ENCODE peak calls at places on chromosomes 2 and 18, in ten cellular contexts. S, J, N, M, Q, B, X, H, C and G are unnamed samples.

GRCh38 chr2:234950730-234951385 is 959 bp upstream of the SH3BP4 start:
- DNase-seq in Q (no peak), H (no peak), N (no peak), J (no peak), X (no peak), S (no peak), C (no peak), M (no peak), B (peak), G (no peak)

GRCh38 chr18:59516356-59517155 is 157.5 kb upstream of the LMAN1 start:
- DNase-seq in J (no peak), Q (peak), C (no peak), B (no peak), X (no peak), H (no peak), M (no peak), N (no peak), S (no peak), G (no peak)

GRCh38 chr18:46133534-46133933 is 29.3 kb downstream of the HAUS1 start:
- DNase-seq in B (no peak), J (no peak), X (no peak), H (no peak), N (no peak), Q (no peak), M (no peak), S (no peak), C (no peak), G (no peak)

GRCh38 chr2:43405829-43406228 is 179.4 kb upstream of the ZFP36L2 start:
- DNase-seq in N (peak), H (no peak), B (no peak), C (no peak), X (no peak), M (no peak), Q (no peak), J (peak), S (no peak), G (no peak)

GRCh38 chr2:149989447-149990063 is 402.0 kb upstream of the MMADHC start:
- DNase-seq in S (no peak), M (no peak), Q (peak), X (no peak), H (no peak), N (no peak), B (no peak), J (no peak), C (no peak), G (no peak)

GRCh38 chr2:55419236-55419513 is 481 bp downstream of the CCDC88A start:
- DNase-seq in J (peak), H (no peak), C (no peak), Q (peak), S (peak), N (no peak), X (no peak), M (no peak), B (no peak), G (no peak)

GRCh38 chr18:24064701-24065100 is 50.1 kb downstream of the TTC39C start:
- DNase-seq in H (no peak), N (no peak), S (no peak), B (no peak), Q (no peak), C (no peak), J (no peak), M (no peak), X (no peak), G (no peak)

GRCh38 chr2:174153757-174154680 is 94.3 kb downstream of the OLA1 start:
- DNase-seq in J (no peak), N (peak), B (no peak), M (no peak), C (no peak), S (no peak), H (no peak), Q (no peak), X (no peak), G (no peak)

GRCh38 chr2:177078843-177079242 is 133.8 kb upstream of the HNRNPA3 start:
- DNase-seq in S (no peak), N (no peak), J (no peak), H (no peak), X (no peak), C (no peak), M (no peak), B (no peak), Q (no peak), G (no peak)

GRCh38 chr2:42835577-42836371 is 43.4 kb upstream of the HAAO start:
- DNase-seq in X (no peak), J (no peak), M (no peak), S (no peak), B (peak), H (no peak), C (peak), N (peak), Q (peak), G (no peak)

GRCh38 chr2:228847684-228848083 is 423.4 kb downstream of the PID1 start:
- DNase-seq in N (no peak), S (no peak), J (no peak), M (no peak), H (no peak), X (no peak), Q (no peak), B (no peak), C (no peak), G (no peak)

GRCh38 chr2:211928186-211928585 is 610.4 kb downstream of the ERBB4 start:
- DNase-seq in Q (no peak), S (no peak), C (no peak), N (no peak), M (no peak), H (no peak), B (no peak), X (no peak), J (no peak), G (no peak)

GRCh38 chr2:160429248-160430000 is 64.2 kb downstream of the RBMS1 start:
- DNase-seq in M (no peak), C (no peak), X (no peak), S (no peak), Q (no peak), B (no peak), N (peak), J (no peak), H (no peak), G (no peak)

GRCh38 chr2:162579169-162579568 is 235.2 kb downstream of the GCA start:
- DNase-seq in N (no peak), Q (no peak), B (no peak), M (no peak), X (no peak), C (no peak), S (no peak), J (no peak), H (no peak), G (no peak)

GRCh38 chr2:59259913-59260312 is 1018.8 kb upstream of the FANCL start:
- DNase-seq in S (no peak), N (no peak), B (no peak), C (no peak), Q (no peak), J (no peak), M (peak), H (no peak), X (no peak), G (no peak)

GRCh38 chr2:42223822-42224268 is 54.7 kb downstream of the EML4 start:
- DNase-seq in Q (no peak), B (no peak), N (no peak), C (no peak), X (no peak), M (no peak), H (no peak), S (no peak), J (no peak), G (no peak)

GRCh38 chr2:85905187-85905666 is 16.4 kb upstream of the ST3GAL5 start:
- DNase-seq in M (no peak), H (no peak), X (no peak), J (no peak), N (no peak), Q (no peak), S (no peak), C (no peak), B (no peak), G (no peak)

GRCh38 chr2:213080969-213081617 is 70.3 kb downstream of the IKZF2 start:
- DNase-seq in C (no peak), J (no peak), M (no peak), S (no peak), X (no peak), N (no peak), B (no peak), H (no peak), Q (no peak), G (no peak)

DNA sequence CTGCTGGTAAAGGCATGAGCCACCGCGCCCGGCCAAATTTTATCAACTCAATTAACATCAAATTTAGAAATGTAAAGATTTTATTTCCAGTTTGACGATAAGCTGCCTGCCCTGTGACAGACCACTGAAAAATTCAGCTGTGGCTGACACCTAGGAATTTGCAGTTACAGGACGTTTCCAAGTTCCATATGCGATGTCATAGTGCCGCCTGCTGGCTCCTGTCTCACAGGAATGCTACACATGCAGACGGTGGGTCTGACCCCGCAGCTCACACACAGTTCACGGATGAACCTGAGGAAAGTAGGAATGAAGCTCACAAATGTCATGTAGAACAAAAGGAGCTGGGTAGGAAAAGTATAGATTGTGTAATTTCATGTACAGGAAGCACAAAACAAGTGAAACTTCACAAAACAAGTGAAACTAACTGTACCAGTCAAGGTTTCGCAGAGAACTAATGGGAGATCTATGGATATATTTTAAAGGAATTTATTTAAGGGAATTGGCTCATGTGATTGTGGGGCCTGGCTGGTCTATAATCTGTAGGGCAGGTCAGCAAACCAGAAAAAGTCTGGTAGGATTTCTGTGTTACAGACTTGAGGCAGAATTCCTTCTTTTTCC is 13.2 kb upstream of the SEH1L start:
- DNase-seq in Q (peak), N (peak), J (peak), X (peak), C (peak), H (peak), M (peak), B (peak), S (peak), G (no peak)
- TF ChIP-seq CTCF in Q (peak), N (peak), J (peak), X (peak), C (peak), H (peak), M (peak), B (peak), S (peak), G (peak)

GRCh38 chr2:120904379-120904778 is 168.7 kb downstream of the GLI2 start:
- DNase-seq in B (no peak), M (no peak), C (no peak), S (no peak), Q (no peak), J (no peak), N (no peak), X (no peak), H (no peak), G (no peak)
- TF ChIP-seq CTCF in B (no peak), M (no peak), C (no peak), S (no peak), Q (no peak), J (no peak), N (no peak), X (no peak), H (no peak), G (no peak)

DNA sequence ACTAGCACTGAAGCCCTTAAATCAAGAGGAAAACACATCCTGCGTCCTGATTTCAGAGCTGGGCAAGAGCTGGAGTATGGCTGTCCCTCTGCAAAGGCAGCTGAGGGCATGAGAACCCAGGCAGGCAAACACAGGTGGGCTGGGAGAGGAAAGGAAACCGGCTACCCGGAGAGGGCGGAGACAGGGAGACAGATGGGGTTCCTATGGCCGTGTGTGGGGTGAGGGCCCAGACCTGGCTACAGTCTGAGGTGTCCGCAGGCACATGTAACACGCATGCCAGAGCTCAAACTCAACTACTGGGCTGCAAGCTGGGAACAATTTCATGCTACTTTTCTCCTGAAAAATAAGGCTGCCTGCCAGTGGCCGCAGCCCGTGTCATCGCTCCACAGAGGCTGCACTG is 2.7 kb downstream of the COPS9 start:
- DNase-seq in N (no peak), S (no peak), H (no peak), M (no peak), C (peak), Q (no peak), X (peak), B (peak), J (no peak), G (peak)
- TF ChIP-seq CTCF in N (no peak), S (no peak), H (no peak), M (no peak), C (no peak), Q (no peak), X (no peak), B (no peak), J (no peak), G (no peak)

GRCh38 chr2:66574701-66575624 is 140.0 kb downstream of the MEIS1 start:
- DNase-seq in M (peak), C (no peak), N (peak), J (no peak), S (peak), Q (peak), B (peak), H (no peak), X (no peak), G (no peak)
- TF ChIP-seq CTCF in M (peak), C (peak), N (peak), J (no peak), S (peak), Q (peak), B (peak), H (peak), X (peak), G (peak)